ENCODE peak calls at places on chromosomes 13 and 19, in ten cellular contexts. P is tibial artery; M is head of caudate nucleus; J is mesothelial cell of epicardium; D is AG09309; X is AML-193; U is NCI-H2081 treated with DMSO at 0.1 percent for 48 hours; I is activated CD4-positive, alpha-beta T cell treated with anti-CD3 and anti-CD28 coated beads for 24 hours; V is T-helper 1 cell; Y is HT-29. S is an unnamed sample.

GRCh38 chr19:11079999-11080398 is 9.3 kb upstream of the LDLR start:
- DNase-seq in P (no peak), M (no peak), J (no peak), D (no peak), X (no peak), U (no peak), I (no peak), V (no peak), Y (no peak), S (no peak)

GRCh38 chr19:52638601-52639000 is 446 bp upstream of the ZNF83 start:
- DNase-seq in P (no peak), M (peak), J (no peak), D (no peak), X (no peak), U (no peak), I (no peak), V (no peak), Y (no peak), S (peak)

GRCh38 chr13:23681253-23681652 is 111.0 kb downstream of the TNFRSF19 start:
- DNase-seq in P (no peak), M (no peak), J (no peak), D (peak), X (no peak), U (no peak), I (no peak), V (no peak), Y (no peak), S (no peak)

GRCh38 chr19:41626877-41627276 is at the start of gene CEACAM4:
- DNase-seq in P (no peak), M (no peak), J (no peak), D (no peak), X (peak), U (no peak), I (no peak), V (no peak), Y (no peak), S (no peak)

GRCh38 chr19:11142528-11143171 is 12.9 kb downstream of the SPC24 start:
- DNase-seq in P (peak), M (peak), J (peak), D (peak), X (no peak), U (no peak), I (no peak), V (no peak), Y (peak), S (no peak)

GRCh38 chr19:47650695-47651094 is 41.8 kb downstream of the BICRA start:
- DNase-seq in P (no peak), M (no peak), J (no peak), D (no peak), X (no peak), U (no peak), I (no peak), V (no peak), Y (no peak), S (no peak)

GRCh38 chr13:30234763-30235162 is 72.6 kb downstream of the KATNAL1 start:
- DNase-seq in P (no peak), M (no peak), J (no peak), D (no peak), X (no peak), U (no peak), I (no peak), V (no peak), Y (no peak), S (no peak)

GRCh38 chr13:91361755-91362271 is 14.3 kb downstream of the MIR17HG start:
- DNase-seq in P (no peak), M (no peak), J (no peak), D (no peak), X (no peak), U (no peak), I (no peak), V (no peak), Y (no peak), S (no peak)

GRCh38 chr19:51398096-51398704 is 7.8 kb upstream of the C19orf84 start:
- DNase-seq in P (no peak), M (no peak), J (no peak), D (no peak), X (peak), U (no peak), I (no peak), V (no peak), Y (peak), S (no peak)

GRCh38 chr13:51425410-51426042 is 27.3 kb downstream of the INTS6 start:
- DNase-seq in P (no peak), M (no peak), J (no peak), D (peak), X (no peak), U (no peak), I (no peak), V (no peak), Y (no peak), S (no peak)

GRCh38 chr19:34254552-34255432 is at the start of gene GARRE1:
- DNase-seq in P (no peak), M (no peak), J (peak), D (no peak), X (no peak), U (no peak), I (no peak), V (no peak), Y (peak), S (peak)

GRCh38 chr13:109155301-109155761 is 525.9 kb downstream of the MYO16 start:
- DNase-seq in P (no peak), M (no peak), J (no peak), D (peak), X (no peak), U (no peak), I (no peak), V (no peak), Y (no peak), S (no peak)

GRCh38 chr13:101545521-101545920 is 93.0 kb downstream of the ITGBL1 start:
- DNase-seq in P (no peak), M (no peak), J (no peak), D (no peak), X (no peak), U (no peak), I (no peak), V (no peak), Y (no peak), S (no peak)

GRCh38 chr19:40054632-40055031 is 1.4 kb downstream of the ZNF780B start:
- DNase-seq in P (no peak), M (no peak), J (no peak), D (no peak), X (no peak), U (no peak), I (no peak), V (no peak), Y (no peak), S (no peak)

GRCh38 chr13:32426981-32427851 is 714 bp downstream of the N4BP2L1 start:
- DNase-seq in P (peak), M (peak), J (peak), D (no peak), X (peak), U (no peak), I (peak), V (peak), Y (peak), S (no peak)

GRCh38 chr19:3606690-3607289 is at the start of gene TBXA2R:
- DNase-seq in P (peak), M (peak), J (peak), D (no peak), X (no peak), U (no peak), I (peak), V (no peak), Y (no peak), S (no peak)

GRCh38 chr19:56562766-56563165 is 4.5 kb upstream of the ZNF470 start:
- DNase-seq in P (no peak), M (no peak), J (no peak), D (no peak), X (no peak), U (no peak), I (no peak), V (no peak), Y (no peak), S (no peak)

GRCh38 chr19:13132471-13133166 is 14.6 kb downstream of the NACC1 start:
- DNase-seq in P (no peak), M (no peak), J (no peak), D (no peak), X (no peak), U (no peak), I (no peak), V (no peak), Y (no peak), S (no peak)

GRCh38 chr13:51518847-51519246 is 65.4 kb upstream of the WDFY2 start:
- DNase-seq in P (no peak), M (no peak), J (no peak), D (no peak), X (peak), U (no peak), I (peak), V (no peak), Y (no peak), S (no peak)

GRCh38 chr19:48798937-48799336 is 11.9 kb downstream of the BCAT2 start:
- DNase-seq in P (no peak), M (no peak), J (no peak), D (no peak), X (no peak), U (no peak), I (no peak), V (no peak), Y (no peak), S (no peak)

GRCh38 chr13:79723462-79724116 is 242.6 kb downstream of the NDFIP2 start:
- DNase-seq in P (no peak), M (no peak), J (no peak), D (no peak), X (no peak), U (no peak), I (no peak), V (no peak), Y (peak), S (no peak)

GRCh38 chr13:79658333-79658975 is 177.5 kb downstream of the NDFIP2 start:
- DNase-seq in P (no peak), M (peak), J (no peak), D (no peak), X (no peak), U (no peak), I (no peak), V (no peak), Y (no peak), S (no peak)

GRCh38 chr19:38793186-38793585 is 4.2 kb downstream of the LGALS7B start:
- DNase-seq in P (no peak), M (no peak), J (no peak), D (no peak), X (no peak), U (no peak), I (no peak), V (no peak), Y (peak), S (no peak)

GRCh38 chr13:86052141-86052540 is 252.9 kb upstream of the SLITRK6 start:
- DNase-seq in P (no peak), M (no peak), J (no peak), D (no peak), X (no peak), U (no peak), I (no peak), V (no peak), Y (no peak), S (no peak)

GRCh38 chr13:91142572-91142971 is 204.9 kb upstream of the MIR17HG start:
- DNase-seq in P (no peak), M (no peak), J (no peak), D (no peak), X (no peak), U (peak), I (no peak), V (no peak), Y (peak), S (peak)

GRCh38 chr19:28961772-28962500 is 251.0 kb downstream of the UQCRFS1 start:
- DNase-seq in P (no peak), M (no peak), J (no peak), D (peak), X (no peak), U (no peak), I (no peak), V (no peak), Y (no peak), S (no peak)

GRCh38 chr13:49806126-49806536 is 13.6 kb upstream of the KPNA3 start:
- DNase-seq in P (no peak), M (no peak), J (no peak), D (no peak), X (no peak), U (no peak), I (no peak), V (no peak), Y (no peak), S (no peak)

GRCh38 chr19:42052241-42052863 is 17.7 kb downstream of the GRIK5 start:
- DNase-seq in P (no peak), M (no peak), J (no peak), D (no peak), X (no peak), U (no peak), I (no peak), V (no peak), Y (no peak), S (no peak)

GRCh38 chr13:92461831-92462230 is 764.8 kb upstream of the GPC6 start:
- DNase-seq in P (no peak), M (no peak), J (no peak), D (no peak), X (no peak), U (no peak), I (no peak), V (no peak), Y (no peak), S (no peak)

GRCh38 chr19:34806976-34807860 is 34.2 kb upstream of the ZNF599 start:
- DNase-seq in P (no peak), M (no peak), J (no peak), D (no peak), X (no peak), U (no peak), I (no peak), V (no peak), Y (no peak), S (no peak)